ENCODE peak calls at places on chromosomes 6 and 20, in four cellular contexts. U is CD8-positive, alpha-beta T cell; D is neural crest cell; I is foreskin keratinocyte. N is an unnamed sample.
A peak's percentile ranks its signal among the peaks of the same experiment; 100 is the strongest.

GRCh38 chr20:56595746-56596478 is 33.2 kb upstream of the TFAP2C start:
- DNase-seq in U (no peak), D (no peak), I (no peak), N (no peak)

GRCh38 chr6:11207199-11207968 is 25.1 kb downstream of the NEDD9 start:
- DNase-seq in U (no peak), D (no peak), I (peak; percentile 100), N (peak; percentile 100)

GRCh38 chr6:38420207-38420606 is 219.5 kb downstream of the BTBD9 start:
- DNase-seq in U (no peak), D (no peak), I (no peak), N (no peak)

GRCh38 chr20:9515211-9515580 is 806 bp downstream of the LAMP5 start:
- DNase-seq in U (no peak), D (no peak), I (no peak), N (no peak)

GRCh38 chr6:107661291-107661690 is 162.8 kb downstream of the SCML4 start:
- DNase-seq in U (no peak), D (no peak), I (no peak), N (no peak)

GRCh38 chr6:103783344-103783743 is 1076.4 kb downstream of the HACE1 start:
- DNase-seq in U (no peak), D (no peak), I (no peak), N (no peak)

GRCh38 chr6:35590622-35591066 is 77.9 kb upstream of the TULP1 start:
- DNase-seq in U (no peak), D (no peak), I (no peak), N (no peak)

GRCh38 chr6:159473844-159474243 is 219.2 kb downstream of the SOD2 start:
- DNase-seq in U (no peak), D (no peak), I (no peak), N (no peak)

GRCh38 chr6:158031191-158031444 is 49.5 kb downstream of the SYNJ2 start:
- DNase-seq in U (no peak), D (no peak), I (no peak), N (no peak)

GRCh38 chr6:28816909-28817807 is 106.6 kb downstream of the TRIM27 start:
- DNase-seq in U (no peak), D (no peak), I (no peak), N (no peak)

GRCh38 chr6:36204068-36204753 is 7.7 kb downstream of the BRPF3 start:
- DNase-seq in U (peak; percentile 80), D (no peak), I (no peak), N (no peak)

GRCh38 chr6:82022614-82023102 is 224.9 kb downstream of the IBTK start:
- DNase-seq in U (no peak), D (no peak), I (peak; percentile 97), N (peak; percentile 86)

GRCh38 chr6:145031962-145032361 is 703.4 kb downstream of the EPM2A start:
- DNase-seq in U (no peak), D (no peak), I (no peak), N (no peak)

GRCh38 chr6:39422273-39422672 is 99.8 kb upstream of the KCNK16 start:
- DNase-seq in U (no peak), D (no peak), I (no peak), N (no peak)

GRCh38 chr20:63272105-63273078 is at the start of gene ARFGAP1:
- DNase-seq in U (peak; percentile 89), D (peak; percentile 88), I (peak; percentile 20), N (peak; percentile 65)

GRCh38 chr6:5865492-5866031 is 141.2 kb downstream of the NRN1 start:
- DNase-seq in U (no peak), D (no peak), I (no peak), N (no peak)

GRCh38 chr6:74504941-74505340 is 700.9 kb downstream of the COL12A1 start:
- DNase-seq in U (no peak), D (no peak), I (no peak), N (no peak)

GRCh38 chr20:47276856-47277541 is 79.5 kb downstream of the ZMYND8 start:
- DNase-seq in U (no peak), D (no peak), I (no peak), N (peak; percentile 49)

GRCh38 chr20:16256981-16257380 is 316.3 kb downstream of the KIF16B start:
- DNase-seq in U (no peak), D (no peak), I (no peak), N (no peak)

GRCh38 chr20:3093861-3094361 is 9.4 kb upstream of the AVP start:
- DNase-seq in U (peak; percentile 81), D (no peak), I (no peak), N (no peak)

GRCh38 chr6:39294899-39295298 is 19.3 kb downstream of the KCNK17 start:
- DNase-seq in U (no peak), D (no peak), I (no peak), N (no peak)

GRCh38 chr6:158488065-158488464 is 71.8 kb upstream of the TMEM181 start:
- DNase-seq in U (no peak), D (no peak), I (peak; percentile 81), N (peak; percentile 98)

GRCh38 chr20:32333988-32334885 is 23.9 kb upstream of the ASXL1 start:
- DNase-seq in U (peak; percentile 36), D (no peak), I (no peak), N (no peak)

GRCh38 chr20:43914697-43915208 is at the start of gene TOX2:
- DNase-seq in U (peak; percentile 54), D (peak; percentile 48), I (no peak), N (no peak)

GRCh38 chr6:46044876-46045617 is 29.4 kb upstream of the CLIC5 start:
- DNase-seq in U (no peak), D (no peak), I (peak; percentile 58), N (peak; percentile 85)

GRCh38 chr6:44269168-44269920 is 906 bp upstream of the TMEM151B start:
- DNase-seq in U (no peak), D (no peak), I (no peak), N (no peak)

GRCh38 chr20:8074931-8075330 is 55.4 kb upstream of the TMX4 start:
- DNase-seq in U (no peak), D (no peak), I (no peak), N (no peak)

DNA sequence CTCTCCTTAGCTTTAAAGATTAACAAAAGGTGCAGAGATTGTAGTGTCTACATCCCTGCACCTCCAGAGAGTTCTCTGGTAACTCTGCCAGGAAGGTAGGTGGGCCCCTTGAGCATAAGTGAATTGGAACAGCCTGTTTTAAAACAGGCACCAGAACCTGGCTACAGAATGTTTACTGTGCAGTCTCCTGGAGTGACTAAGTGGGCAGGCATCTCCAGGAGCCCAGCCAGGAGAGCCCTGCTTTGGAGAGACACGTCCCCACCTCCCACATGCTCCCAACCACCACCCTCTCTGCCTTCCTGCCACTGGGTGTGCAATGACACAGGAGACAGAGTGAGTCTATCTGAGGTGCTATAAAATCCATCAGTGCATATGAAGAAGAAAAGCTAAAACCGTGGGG is 110.3 kb upstream of the EYA4 start:
- DNase-seq in U (no peak), D (no peak), I (peak; percentile 71), N (peak; percentile 87)
- TF ChIP-seq CTCF in U (no peak), D (no peak), I (peak; percentile 24), N (peak; percentile 33)

GRCh38 chr20:48317578-48317977 is 510.2 kb downstream of the PREX1 start:
- DNase-seq in U (no peak), D (no peak), I (no peak), N (no peak)

GRCh38 chr20:48310312-48310711 is 517.5 kb downstream of the PREX1 start:
- DNase-seq in U (no peak), D (no peak), I (no peak), N (no peak)

GRCh38 chr20:48313346-48313745 is 514.5 kb downstream of the PREX1 start:
- DNase-seq in U (no peak), D (no peak), I (no peak), N (no peak)

GRCh38 chr20:48319943-48320584 is 507.7 kb downstream of the PREX1 start:
- DNase-seq in U (no peak), D (no peak), I (no peak), N (no peak)

GRCh38 chr20:48314925-48315592 is 512.7 kb downstream of the PREX1 start:
- DNase-seq in U (no peak), D (no peak), I (no peak), N (no peak)
- TF ChIP-seq CTCF in U (no peak), D (no peak), I (no peak), N (no peak)

GRCh38 chr20:57696401-57696961 is 13.3 kb downstream of the PMEPA1 start:
- DNase-seq in U (no peak), D (no peak), I (no peak), N (no peak)
- TF ChIP-seq CTCF in U (no peak), D (no peak), I (no peak), N (no peak)

GRCh38 chr6:151375833-151376232 is 15.5 kb downstream of the ZBTB2 start:
- DNase-seq in U (no peak), D (no peak), I (no peak), N (no peak)

GRCh38 chr6:151379933-151380847 is 11.2 kb downstream of the ZBTB2 start:
- DNase-seq in U (no peak), D (no peak), I (no peak), N (no peak)

GRCh38 chr6:151377095-151377494 is 14.3 kb downstream of the ZBTB2 start:
- DNase-seq in U (no peak), D (no peak), I (no peak), N (no peak)

GRCh38 chr6:151374024-151374423 is 17.3 kb downstream of the ZBTB2 start:
- DNase-seq in U (no peak), D (peak; percentile 37), I (no peak), N (no peak)

DNA sequence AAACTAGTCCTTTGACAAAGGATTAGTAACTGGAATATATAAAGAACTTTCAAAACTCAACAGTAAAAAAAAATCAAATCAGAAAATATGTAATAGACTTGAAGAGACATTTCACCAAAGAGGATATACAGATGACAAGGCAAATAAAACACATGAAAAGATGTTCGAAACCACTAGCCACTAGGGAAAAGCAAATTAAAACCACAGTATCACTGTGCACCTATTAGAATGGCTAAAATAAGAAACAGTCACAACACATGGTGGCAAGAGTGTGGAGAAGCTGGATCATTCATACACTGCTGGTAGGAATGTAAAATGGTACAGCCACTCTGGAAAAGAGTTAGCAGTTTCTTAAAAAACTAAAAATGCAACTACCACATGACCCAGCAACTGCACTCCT is 14.9 kb downstream of the ZBTB2 start:
- DNase-seq in U (no peak), D (no peak), I (no peak), N (no peak)
- TF ChIP-seq CTCF in U (no peak), D (peak; percentile 18), I (no peak), N (no peak)

DNA sequence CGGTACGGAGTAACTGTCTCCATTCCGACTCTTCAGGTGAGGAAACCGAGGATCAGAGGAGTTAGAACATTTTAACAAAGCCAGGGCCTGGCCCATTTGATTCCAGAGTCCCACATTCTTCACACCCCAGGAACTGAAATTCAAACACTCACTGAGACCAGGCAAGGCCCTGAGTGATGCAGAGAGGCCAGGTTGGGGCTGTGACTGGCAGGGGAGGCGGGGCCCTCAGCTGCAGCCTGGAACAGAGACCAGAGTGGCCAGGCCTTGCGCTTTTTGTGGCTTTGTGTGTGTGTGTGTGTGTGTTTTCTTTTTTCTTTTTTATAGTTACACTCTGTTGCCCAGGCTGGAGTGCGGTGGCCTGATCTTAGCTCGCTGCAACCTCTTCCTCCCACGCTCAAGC is 57.2 kb downstream of the BCAS4 start:
- DNase-seq in U (no peak), D (no peak), I (no peak), N (no peak)
- TF ChIP-seq CTCF in U (no peak), D (no peak), I (no peak), N (no peak)